ENCODE peak calls at places on chromosomes 2 and 18, in seven cellular contexts. X, V, G, K, H, N and Y are unnamed samples.
A peak's percentile ranks its signal among the peaks of the same experiment; 100 is the strongest.

GRCh38 chr2:71157124-71157802 is 26.8 kb downstream of the MPHOSPH10 start:
- DNase-seq in V (peak; percentile 33), X (peak; percentile 58), G (peak; percentile 46), K (peak; percentile 25), H (peak; percentile 92), N (peak; percentile 89), Y (peak; percentile 70)

GRCh38 chr18:52216686-52217085 is 123.3 kb upstream of the DCC start:
- DNase-seq in H (no peak), V (peak; percentile 65), K (no peak), G (no peak), X (no peak), N (no peak), Y (no peak)

GRCh38 chr2:10009811-10010781 is 33.3 kb upstream of the KLF11 start:
- DNase-seq in N (no peak), K (no peak), H (no peak), G (no peak), X (no peak), V (peak; percentile 76), Y (no peak)

GRCh38 chr2:27073782-27074181 is 2.3 kb upstream of the OST4 start:
- DNase-seq in X (no peak), K (no peak), G (no peak), V (peak; percentile 36), H (no peak), N (no peak), Y (no peak)

GRCh38 chr2:157487747-157488146 is 43.9 kb upstream of the CYTIP start:
- DNase-seq in G (no peak), K (no peak), V (no peak), N (no peak), X (no peak), H (no peak), Y (no peak)

GRCh38 chr2:231716641-231717280 is 8.4 kb downstream of the PTMA start:
- DNase-seq in G (peak; percentile 12), X (no peak), N (no peak), H (no peak), V (peak; percentile 39), K (no peak), Y (no peak)

GRCh38 chr2:12856934-12857660 is 140.4 kb downstream of the TRIB2 start:
- DNase-seq in V (peak; percentile 86), X (peak; percentile 74), N (no peak), H (no peak), K (peak; percentile 83), G (peak; percentile 34), Y (no peak)

GRCh38 chr18:43525149-43525548 is 247.9 kb upstream of the SYT4 start:
- DNase-seq in V (peak; percentile 1), X (no peak), G (no peak), K (no peak), N (no peak), H (no peak), Y (no peak)

GRCh38 chr2:71901466-71901865 is 246.2 kb downstream of the CYP26B1 start:
- DNase-seq in G (no peak), V (no peak), K (no peak), X (no peak), N (no peak), H (no peak), Y (no peak)

GRCh38 chr18:41071826-41072225 is 883.2 kb upstream of the PIK3C3 start:
- DNase-seq in G (no peak), N (no peak), K (no peak), H (no peak), V (no peak), X (no peak), Y (no peak)

GRCh38 chr2:28088970-28089369 is 198.4 kb downstream of the BABAM2 start:
- DNase-seq in N (no peak), V (no peak), X (no peak), H (no peak), G (no peak), K (peak; percentile 71), Y (no peak)

GRCh38 chr2:239608723-239609122 is 207.9 kb upstream of the HDAC4 start:
- DNase-seq in V (no peak), X (no peak), N (no peak), H (no peak), K (no peak), G (no peak), Y (no peak)

GRCh38 chr2:96883306-96883705 is 13.4 kb upstream of the SEMA4C start:
- DNase-seq in K (no peak), X (no peak), H (no peak), G (no peak), N (no peak), V (no peak), Y (no peak)

GRCh38 chr18:12336251-12336650 is 28.2 kb downstream of the TUBB6 start:
- DNase-seq in G (no peak), X (no peak), K (peak; percentile 72), N (no peak), V (no peak), H (peak; percentile 95), Y (no peak)

GRCh38 chr2:101617188-101617587 is 80.3 kb upstream of the MAP4K4 start:
- DNase-seq in G (no peak), K (peak; percentile 16), N (no peak), V (peak; percentile 54), X (no peak), H (no peak), Y (no peak)

GRCh38 chr18:69845588-69846506 is 101.8 kb downstream of the CD226 start:
- DNase-seq in N (no peak), K (peak; percentile 4), V (peak; percentile 39), H (peak; percentile 43), X (no peak), G (no peak), Y (no peak)

GRCh38 chr2:174335605-174336402 is 1.1 kb downstream of the SP9 start:
- DNase-seq in H (peak; percentile 84), G (no peak), K (no peak), N (peak; percentile 41), X (no peak), V (no peak), Y (no peak)

GRCh38 chr2:174338155-174338495 is 3.4 kb downstream of the SP9 start:
- DNase-seq in H (no peak), N (no peak), X (no peak), G (no peak), V (no peak), K (no peak), Y (no peak)

GRCh38 chr2:174334781-174335604 is at the start of gene SP9:
- DNase-seq in H (peak; percentile 97), X (no peak), N (peak; percentile 63), K (no peak), G (no peak), V (no peak), Y (no peak)

GRCh38 chr2:174337337-174338154 is 2.8 kb downstream of the SP9 start:
- DNase-seq in X (peak; percentile 50), H (peak; percentile 76), V (no peak), N (peak; percentile 45), K (no peak), G (no peak), Y (no peak)

DNA sequence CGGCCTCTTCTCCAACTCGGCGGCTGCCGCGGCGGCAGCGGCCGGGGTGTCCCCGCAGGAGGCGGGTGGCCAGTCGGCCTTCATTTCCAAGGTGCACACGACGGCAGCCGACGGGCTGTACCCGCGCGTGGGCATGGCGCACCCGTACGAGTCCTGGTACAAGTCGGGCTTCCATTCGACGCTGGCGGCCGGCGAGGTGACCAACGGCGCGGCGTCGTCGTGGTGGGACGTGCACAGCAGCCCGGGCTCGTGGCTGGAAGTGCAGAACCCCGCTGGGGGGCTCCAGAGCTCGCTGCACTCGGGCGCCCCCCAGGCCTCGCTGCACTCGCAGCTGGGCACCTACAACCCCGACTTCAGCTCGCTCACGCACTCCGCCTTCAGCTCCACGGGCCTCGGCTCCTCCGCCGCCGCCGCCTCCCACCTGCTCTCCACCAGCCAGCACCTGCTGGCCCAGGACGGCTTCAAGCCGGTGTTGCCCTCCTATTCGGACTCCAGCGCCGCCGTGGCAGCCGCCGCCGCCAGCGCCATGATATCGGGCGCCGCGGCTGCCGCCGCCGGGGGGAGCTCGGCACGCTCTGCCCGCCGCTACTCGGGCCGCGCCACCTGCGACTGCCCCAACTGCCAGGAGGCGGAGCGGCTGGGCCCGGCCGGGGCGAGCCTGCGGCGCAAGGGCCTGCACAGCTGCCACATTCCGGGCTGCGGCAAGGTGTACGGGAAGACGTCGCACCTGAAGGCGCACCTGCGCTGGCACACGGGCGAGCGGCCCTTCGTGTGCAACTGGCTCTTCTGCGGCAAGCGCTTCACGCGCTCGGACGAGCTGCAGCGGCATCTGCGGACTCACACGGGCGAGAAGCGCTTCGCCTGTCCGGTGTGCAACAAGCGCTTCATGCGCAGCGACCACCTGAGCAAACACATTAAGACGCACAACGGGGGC is 1.9 kb downstream of the SP9 start:
- DNase-seq in V (no peak), G (peak; percentile 71), K (no peak), H (peak; percentile 75), N (peak; percentile 51), X (peak; percentile 44), Y (no peak)
- TF ChIP-seq CTCF in V (no peak), G (peak; percentile 14), K (no peak), H (peak; percentile 24), N (peak; percentile 37), X (no peak), Y (no peak)

GRCh38 chr2:85613717-85614515 is 2.0 kb upstream of the C2orf68 start:
- DNase-seq in H (no peak), X (no peak), V (no peak), N (no peak), G (no peak), K (no peak), Y (no peak)
- TF ChIP-seq CTCF in H (no peak), X (no peak), V (no peak), N (no peak), G (no peak), K (no peak), Y (no peak)

GRCh38 chr18:864872-865273 is 39.8 kb upstream of the ADCYAP1 start:
- DNase-seq in X (peak; percentile 70), V (peak; percentile 87), N (peak; percentile 67), H (peak; percentile 92), G (peak; percentile 71), K (peak; percentile 48), Y (peak; percentile 64)
- TF ChIP-seq CTCF in X (peak; percentile 92), V (peak; percentile 100), N (peak; percentile 98), H (peak; percentile 99), G (peak; percentile 97), K (peak; percentile 99), Y (peak; percentile 77)

GRCh38 chr2:109045505-109045904 is 56.5 kb upstream of the EDAR start:
- DNase-seq in X (no peak), G (no peak), N (no peak), K (no peak), V (no peak), H (no peak), Y (no peak)

GRCh38 chr2:109046925-109047508 is 58.0 kb upstream of the EDAR start:
- DNase-seq in V (no peak), X (no peak), G (peak; percentile 60), N (no peak), H (no peak), K (no peak), Y (no peak)

GRCh38 chr2:109048159-109048558 is 59.1 kb upstream of the EDAR start:
- DNase-seq in X (no peak), G (no peak), N (no peak), H (no peak), K (no peak), V (no peak), Y (no peak)

GRCh38 chr2:109052922-109053321 is 63.9 kb upstream of the EDAR start:
- DNase-seq in H (peak; percentile 41), X (no peak), N (no peak), V (no peak), K (no peak), G (no peak), Y (no peak)

DNA sequence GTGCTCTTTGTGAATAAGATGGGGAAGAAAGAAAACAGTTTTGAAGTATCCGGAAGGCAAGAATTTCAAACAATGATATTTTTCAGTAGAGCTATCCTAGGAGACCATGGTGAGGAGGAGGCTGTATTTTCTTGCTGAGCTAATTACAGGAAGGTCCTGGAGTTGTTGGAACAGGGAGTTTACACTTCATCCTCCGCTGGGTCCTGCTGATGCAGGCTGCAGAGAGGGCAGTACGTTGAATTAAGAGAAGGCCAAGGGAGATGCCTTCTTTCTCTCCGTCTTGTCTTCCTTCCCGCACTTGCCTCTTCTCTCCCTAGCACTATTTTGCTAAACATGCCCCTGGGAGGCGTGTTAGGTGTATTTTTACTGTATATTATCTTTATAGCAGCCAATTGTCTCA is 60.0 kb upstream of the EDAR start:
- DNase-seq in K (no peak), G (no peak), X (no peak), H (no peak), V (no peak), N (no peak), Y (no peak)
- TF ChIP-seq CTCF in K (no peak), G (no peak), X (no peak), H (no peak), V (no peak), N (no peak), Y (no peak)